ENCODE peak calls at places on chromosomes 3 and 15, in four cellular contexts. N is mesendoderm, I is hepatocyte, C is heart right ventricle. X is an unnamed sample.
A peak's percentile ranks its signal among the peaks of the same experiment; 100 is the strongest.

GRCh38 chr15:36917411-36918267 is 182.7 kb downstream of the MEIS2 start:
- DNase-seq in C (no peak), I (no peak), N (peak; percentile 48), X (no peak)

GRCh38 chr15:92963794-92964193 is 63.7 kb downstream of the CHD2 start:
- DNase-seq in C (no peak), I (no peak), N (peak; percentile 51), X (no peak)

GRCh38 chr3:188284455-188285212 is 130.7 kb downstream of the LPP start:
- DNase-seq in I (no peak), N (no peak), C (no peak), X (no peak)

GRCh38 chr3:126402666-126403302 is 8.1 kb downstream of the CFAP100 start:
- DNase-seq in N (no peak), I (no peak), C (no peak), X (no peak)

GRCh38 chr15:71651750-71652186 is 158.6 kb upstream of the NR2E3 start:
- DNase-seq in N (peak; percentile 83), C (no peak), I (peak; percentile 65), X (peak; percentile 7)

GRCh38 chr3:41863024-41863423 is 98.9 kb downstream of the ULK4 start:
- DNase-seq in I (no peak), N (peak; percentile 65), C (no peak), X (no peak)

GRCh38 chr3:129688310-129688895 is 81.9 kb upstream of the PLXND1 start:
- DNase-seq in N (peak; percentile 77), C (peak; percentile 59), I (peak; percentile 88), X (peak; percentile 15)

GRCh38 chr15:73982251-73982962 is 9.7 kb downstream of the STOML1 start:
- DNase-seq in N (no peak), C (peak; percentile 89), I (peak; percentile 82), X (peak; percentile 75)

GRCh38 chr15:50925281-50925680 is 16.8 kb downstream of the AP4E1 start:
- DNase-seq in N (no peak), C (no peak), I (peak; percentile 20), X (no peak)

GRCh38 chr15:27479232-27480140 is 508.5 kb downstream of the GABRG3 start:
- DNase-seq in I (no peak), N (no peak), C (peak; percentile 48), X (no peak)

GRCh38 chr3:20668411-20668810 is 482.4 kb upstream of the SGO1 start:
- DNase-seq in N (peak; percentile 87), C (no peak), I (no peak), X (no peak)

GRCh38 chr3:104360038-104360437 is 1006.7 kb upstream of the ALCAM start:
- DNase-seq in N (no peak), C (no peak), I (no peak), X (no peak)

GRCh38 chr3:55584030-55584429 is 96.9 kb upstream of the WNT5A start:
- DNase-seq in C (no peak), N (no peak), I (no peak), X (no peak)

GRCh38 chr3:100521439-100521845 is 29.0 kb downstream of the TMEM45A start:
- DNase-seq in N (no peak), I (no peak), C (no peak), X (no peak)

GRCh38 chr3:134057006-134057832 is 27.5 kb upstream of the SLCO2A1 start:
- DNase-seq in N (no peak), C (no peak), I (no peak), X (no peak)
- H3K4me3 ChIP-seq in N (no peak overlapping the region), C (no peak overlapping the region), I (no peak overlapping the region), X (no peak overlapping the region)

DNA sequence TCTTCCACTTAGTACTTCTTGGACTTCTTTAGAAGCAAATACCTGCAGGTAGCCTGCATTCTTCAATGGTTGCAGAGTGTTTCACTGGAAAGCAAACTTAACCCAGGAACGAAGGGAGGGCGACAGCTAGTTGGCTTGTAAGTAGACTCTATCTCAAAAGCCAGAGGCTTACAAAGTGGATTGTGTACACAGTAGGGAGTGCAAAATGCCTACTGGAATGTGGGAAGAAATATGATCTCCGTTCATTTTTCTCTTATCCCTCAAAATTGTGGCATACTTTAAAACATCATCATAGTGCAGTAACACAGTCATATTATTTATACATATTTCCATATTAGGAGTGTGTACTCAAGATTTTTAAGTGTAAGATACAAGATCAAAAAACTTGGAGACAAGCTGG is 155.7 kb downstream of the LIPC start:
- DNase-seq in C (no peak), N (no peak), I (no peak), X (no peak)
- H3K27ac ChIP-seq in C (no peak overlapping the region), N (no peak overlapping the region), I (no peak overlapping the region), X (no peak overlapping the region)

DNA sequence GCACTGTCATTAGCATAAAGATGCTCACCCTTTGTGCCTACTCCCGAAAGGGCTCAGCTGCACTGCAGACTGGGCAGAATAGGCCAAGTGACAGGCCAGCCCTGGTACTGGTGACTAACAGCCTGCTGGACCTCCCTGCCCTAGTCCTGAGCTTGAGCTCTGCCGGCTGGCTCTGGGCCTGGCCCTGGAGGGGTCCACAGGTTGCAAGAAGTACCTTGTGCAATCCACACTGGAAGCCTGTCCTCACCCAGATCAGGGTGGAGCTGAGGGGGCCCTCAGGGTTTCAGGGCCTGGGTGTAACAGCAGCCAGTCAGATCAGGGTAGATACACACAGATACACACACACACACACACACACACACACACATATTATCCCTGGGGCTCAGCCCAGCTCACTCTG is 27.3 kb upstream of the PLA2G4D start:
- DNase-seq in I (peak; percentile 80), N (no peak), C (no peak), X (no peak)
- H3K4me1 ChIP-seq in I (peaks cover 13% of the 10 kb centered on the region), N (no peaks in the 10 kb centered on the region), C (no peaks in the 10 kb centered on the region), X (no peaks in the 10 kb centered on the region)

DNA sequence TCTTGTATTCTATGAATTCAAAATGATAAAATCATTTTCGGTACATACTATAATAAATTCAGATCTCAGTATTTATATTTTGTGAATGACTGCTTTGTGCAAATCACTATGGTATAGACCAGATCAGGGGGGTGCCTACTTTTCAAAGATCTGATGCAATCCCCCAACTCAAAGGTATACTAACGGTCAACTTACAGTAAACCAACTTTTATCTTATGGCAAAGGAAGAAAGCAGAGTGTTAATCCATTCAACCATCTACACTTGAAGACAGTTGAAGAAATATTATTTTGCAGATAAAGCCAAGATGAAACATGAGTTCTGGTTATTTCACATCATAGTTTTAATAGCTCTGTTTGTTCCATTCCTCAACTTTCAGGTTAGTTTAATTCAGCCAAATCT is 197.1 kb downstream of the MEX3B start:
- DNase-seq in N (no peak), I (no peak), C (no peak), X (no peak)
- H3K4me3 ChIP-seq in N (no peak overlapping the region), I (no peak overlapping the region), C (no peak overlapping the region), X (no peak overlapping the region)

DNA sequence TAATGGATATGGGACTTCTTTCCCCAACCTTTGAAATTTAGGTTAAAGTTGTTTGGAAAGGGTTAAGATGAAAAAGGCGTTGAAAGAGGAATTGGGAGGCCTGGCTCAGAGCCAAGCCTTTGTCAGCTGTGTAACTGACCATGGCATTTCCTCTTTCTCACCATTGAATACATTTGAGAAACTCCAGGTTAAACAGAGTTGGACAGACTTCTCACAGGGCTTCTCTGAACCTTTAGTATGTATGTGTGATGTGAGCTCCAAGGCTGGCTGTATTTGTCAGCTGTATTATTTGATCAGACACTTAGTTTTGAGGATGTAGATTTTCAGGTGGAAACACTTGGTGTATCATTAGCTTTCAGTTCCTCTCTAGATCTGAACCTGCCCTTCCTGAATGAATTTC is 136.4 kb upstream of the GOLGA6L4 start:
- DNase-seq in I (no peak), N (no peak), C (peak; percentile 14), X (no peak)
- H3K27ac ChIP-seq in I (no peak overlapping the region), N (no peak overlapping the region), C (no peak overlapping the region), X (no peak overlapping the region)

GRCh38 chr15:70147178-70147760 is 49.6 kb upstream of the TLE3 start:
- DNase-seq in I (no peak), N (no peak), C (no peak), X (no peak)

GRCh38 chr15:70150405-70150747 is 52.7 kb upstream of the TLE3 start:
- DNase-seq in C (no peak), I (no peak), N (no peak), X (no peak)

GRCh38 chr15:70146771-70147170 is 49.1 kb upstream of the TLE3 start:
- DNase-seq in I (no peak), N (no peak), C (no peak), X (no peak)

GRCh38 chr15:70149667-70150404 is 52.1 kb upstream of the TLE3 start:
- DNase-seq in C (no peak), N (peak; percentile 84), I (peak; percentile 51), X (no peak)

GRCh38 chr15:70147778-70148177 is 50.1 kb upstream of the TLE3 start:
- DNase-seq in N (no peak), I (no peak), C (no peak), X (no peak)
- H3K4me1 ChIP-seq in N (peaks cover 13% of the 10 kb centered on the region), I (peaks cover 3% of the 10 kb centered on the region), C (peaks cover 20% of the 10 kb centered on the region), X (peaks cover 8% of the 10 kb centered on the region)

GRCh38 chr3:123881771-123882170 is 2.4 kb downstream of the MYLK start:
- DNase-seq in I (no peak), C (no peak), N (peak; percentile 54), X (no peak)
- H3K4me3 ChIP-seq in I (no peak overlapping the region), C (no peak overlapping the region), N (no peak overlapping the region), X (peak overlapping the region; percentile 80)

X was measured in thoracic aorta.